ENCODE peak calls at places on chromosome 22, in seven cellular contexts. S, F, U, H, B, G and L are unnamed samples.

GRCh38 chr22:30240541-30241417 is 5.8 kb downstream of the LIF start:
- DNase-seq in S (no peak), F (no peak), U (no peak), H (no peak), B (no peak), G (peak; percentile 25), L (no peak)

GRCh38 chr22:39574779-39575551 is 4.4 kb downstream of the CACNA1I start:
- DNase-seq in S (peak; percentile 90), F (peak; percentile 88), U (peak; percentile 82), H (peak; percentile 15), B (no peak), G (peak; percentile 80), L (peak; percentile 92)

GRCh38 chr22:23789638-23790037 is 2.9 kb downstream of the SMARCB1 start:
- DNase-seq in S (no peak), F (no peak), U (no peak), H (no peak), B (no peak), G (no peak), L (no peak)

GRCh38 chr22:27311666-27312566 is 489.6 kb downstream of the MN1 start:
- DNase-seq in S (no peak), F (peak; percentile 16), U (no peak), H (no peak), B (no peak), G (no peak), L (no peak)

GRCh38 chr22:40855104-40855959 is 1.1 kb downstream of the ST13 start:
- DNase-seq in S (no peak), F (no peak), U (peak; percentile 29), H (no peak), B (peak; percentile 25), G (peak; percentile 35), L (peak; percentile 45)

GRCh38 chr22:20298803-20299735 is 20.8 kb downstream of the DGCR6L start:
- DNase-seq in S (no peak), F (peak; percentile 35), U (peak; percentile 51), H (no peak), B (peak; percentile 96), G (peak; percentile 77), L (peak; percentile 87)

GRCh38 chr22:32589007-32589406 is 114.4 kb downstream of the FBXO7 start:
- DNase-seq in S (no peak), F (no peak), U (peak; percentile 56), H (no peak), B (no peak), G (no peak), L (no peak)

GRCh38 chr22:49427341-49427740 is 400.3 kb downstream of the BRD1 start:
- DNase-seq in S (no peak), F (no peak), U (no peak), H (no peak), B (no peak), G (no peak), L (no peak)

GRCh38 chr22:24124247-24124646 is 57.0 kb upstream of the SUSD2 start:
- DNase-seq in S (no peak), F (no peak), U (no peak), H (no peak), B (no peak), G (no peak), L (no peak)

GRCh38 chr22:49964493-49965290 is 4.1 kb downstream of the PIM3 start:
- DNase-seq in S (no peak), F (no peak), U (no peak), H (no peak), B (peak; percentile 24), G (no peak), L (no peak)

GRCh38 chr22:31960767-31961166 is 16.4 kb downstream of the YWHAH start:
- DNase-seq in S (no peak), F (no peak), U (no peak), H (no peak), B (no peak), G (no peak), L (no peak)

GRCh38 chr22:24996420-24996952 is 44.0 kb downstream of the KIAA1671 start:
- DNase-seq in S (no peak), F (no peak), U (peak; percentile 61), H (no peak), B (peak; percentile 92), G (no peak), L (peak; percentile 42)

GRCh38 chr22:49740242-49740641 is 87.4 kb downstream of the BRD1 start:
- DNase-seq in S (no peak), F (no peak), U (no peak), H (no peak), B (no peak), G (no peak), L (no peak)

GRCh38 chr22:24481641-24482040 is 13.5 kb upstream of the UPB1 start:
- DNase-seq in S (no peak), F (no peak), U (no peak), H (no peak), B (no peak), G (no peak), L (no peak)

GRCh38 chr22:38871360-38872171 is 450 bp downstream of the CBX6 start:
- DNase-seq in S (no peak), F (no peak), U (no peak), H (no peak), B (no peak), G (peak; percentile 25), L (no peak)

GRCh38 chr22:26748845-26749244 is 91.5 kb downstream of the MIAT start:
- DNase-seq in S (no peak), F (no peak), U (no peak), H (no peak), B (no peak), G (no peak), L (no peak)

GRCh38 chr22:45009881-45010531 is at the start of gene PHF21B:
- DNase-seq in S (no peak), F (no peak), U (peak; percentile 40), H (no peak), B (peak; percentile 90), G (peak; percentile 9), L (peak; percentile 24)

GRCh38 chr22:19213001-19213400 is 34.5 kb upstream of the SLC25A1 start:
- DNase-seq in S (no peak), F (no peak), U (no peak), H (no peak), B (no peak), G (no peak), L (no peak)

DNA sequence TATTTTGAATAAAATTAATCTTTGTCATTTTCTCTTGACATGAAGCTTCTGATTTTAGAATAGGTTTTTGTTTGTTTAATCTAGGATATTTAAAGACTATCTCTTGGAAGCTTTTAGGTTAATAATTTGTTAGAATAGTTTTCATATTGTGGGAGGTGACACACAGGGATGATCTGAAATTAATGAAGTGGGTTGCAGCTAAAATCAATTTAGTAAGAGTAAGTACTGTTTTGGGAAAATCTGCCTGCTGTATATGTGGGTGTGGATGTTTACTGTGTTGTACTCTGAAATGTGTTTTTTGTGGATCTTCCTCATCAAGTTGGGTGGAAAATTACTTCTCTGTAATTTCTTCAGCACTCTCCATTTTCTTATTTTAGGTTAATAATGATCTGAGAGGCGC is 67.3 kb downstream of the BID start:
- DNase-seq in S (no peak), F (no peak), U (no peak), H (no peak), B (no peak), G (no peak), L (no peak)
- H3K4me3 ChIP-seq in S (peak overlapping the region; percentile 16), F (peak overlapping the region; percentile 53), U (peak overlapping the region; percentile 36), H (peak overlapping the region; percentile 34), B (no peak overlapping the region), G (peak overlapping the region; percentile 25), L (no peak overlapping the region)

GRCh38 chr22:47154621-47155081 is 392.2 kb downstream of the TBC1D22A start:
- DNase-seq in S (no peak), F (no peak), U (peak; percentile 73), H (no peak), B (no peak), G (peak; percentile 67), L (peak; percentile 17)
- H3K4me3 ChIP-seq in S (no peak overlapping the region), F (no peak overlapping the region), U (peak overlapping the region; percentile 22), H (no peak overlapping the region), B (no peak overlapping the region), G (no peak overlapping the region), L (no peak overlapping the region)

DNA sequence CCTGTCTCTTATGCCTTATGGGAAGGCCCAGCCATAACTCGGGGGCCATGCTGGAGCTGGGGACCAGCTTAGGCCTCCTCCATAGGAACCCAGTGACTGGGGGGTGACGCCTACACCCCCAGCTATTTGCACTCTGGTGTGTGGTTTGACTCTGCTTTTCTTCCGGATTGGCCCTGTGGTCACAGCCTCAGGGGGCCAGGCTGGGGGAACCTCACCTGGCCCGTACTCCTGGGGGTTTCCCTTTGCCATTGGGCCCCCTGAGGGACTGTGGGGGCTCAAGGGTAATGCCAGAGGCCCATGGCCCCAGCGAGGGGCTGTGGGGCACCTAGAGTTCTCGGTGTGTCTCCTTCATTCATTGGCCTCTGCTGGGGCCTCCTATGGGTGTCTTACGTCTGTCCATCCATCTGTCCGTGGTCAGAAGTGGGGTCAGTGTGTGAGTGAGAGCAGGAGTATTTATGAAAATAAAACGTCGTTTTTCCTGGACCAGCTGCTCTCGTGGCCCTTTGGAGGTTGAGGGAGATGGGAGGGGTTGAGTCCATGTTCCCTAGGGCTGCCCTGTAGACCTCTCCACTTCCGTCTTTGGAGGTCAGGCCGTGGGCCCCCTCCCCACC is 6.3 kb upstream of the SH3BP1 start:
- DNase-seq in S (no peak), F (no peak), U (no peak), H (no peak), B (no peak), G (no peak), L (no peak)
- H3K4me3 ChIP-seq in S (no peak overlapping the region), F (no peak overlapping the region), U (no peak overlapping the region), H (no peak overlapping the region), B (no peak overlapping the region), G (no peak overlapping the region), L (no peak overlapping the region)

GRCh38 chr22:22208657-22209056 is 35.9 kb upstream of the VPREB1 start:
- DNase-seq in S (no peak), F (no peak), U (no peak), H (no peak), B (no peak), G (no peak), L (no peak)

GRCh38 chr22:22210889-22211833 is 33.4 kb upstream of the VPREB1 start:
- DNase-seq in S (no peak), F (no peak), U (no peak), H (no peak), B (no peak), G (no peak), L (no peak)

GRCh38 chr22:22210375-22210774 is 34.2 kb upstream of the VPREB1 start:
- DNase-seq in S (peak; percentile 78), F (peak; percentile 56), U (peak; percentile 15), H (peak; percentile 3), B (no peak), G (peak; percentile 88), L (peak; percentile 93)

GRCh38 chr22:22203048-22203971 is 41.3 kb upstream of the VPREB1 start:
- DNase-seq in S (no peak), F (no peak), U (no peak), H (no peak), B (no peak), G (no peak), L (no peak)

DNA sequence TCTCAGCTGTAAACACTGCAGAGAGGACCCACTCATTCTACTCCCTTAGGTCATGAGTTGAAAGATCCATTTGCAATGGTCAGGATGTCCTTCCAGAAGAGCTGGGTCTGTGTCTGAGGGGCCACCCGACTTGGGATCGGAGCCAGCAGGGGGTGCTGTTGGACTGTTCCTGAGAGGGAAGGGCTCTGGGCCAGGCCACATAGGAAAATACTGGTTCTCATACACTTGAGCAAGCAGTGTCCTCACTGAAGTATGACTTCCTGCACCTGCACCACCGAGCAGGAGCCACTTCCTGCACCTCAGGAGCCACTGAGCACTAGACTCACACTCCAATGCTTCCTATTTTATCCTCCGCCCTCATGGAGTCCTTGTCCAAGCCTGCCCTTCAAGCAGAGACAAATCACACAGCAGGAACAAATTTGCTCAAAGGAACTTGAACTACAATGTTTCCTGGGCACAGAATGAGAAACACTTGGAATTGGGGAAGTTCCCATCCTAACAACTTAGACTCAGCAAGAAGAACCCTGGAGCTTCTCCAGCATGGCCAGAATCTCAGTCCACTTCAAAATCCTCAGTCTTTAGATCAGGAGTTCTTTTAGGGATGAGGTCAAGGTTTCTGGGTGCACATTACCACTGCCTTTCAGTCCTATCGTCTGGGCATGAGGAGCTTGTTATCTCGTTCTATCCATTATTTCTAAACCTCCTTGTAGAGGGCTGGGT is 36.6 kb upstream of the VPREB1 start:
- DNase-seq in S (peak; percentile 38), F (peak; percentile 61), U (peak; percentile 68), H (no peak), B (peak; percentile 84), G (peak; percentile 66), L (peak; percentile 87)
- H3K4me3 ChIP-seq in S (no peak overlapping the region), F (no peak overlapping the region), U (no peak overlapping the region), H (no peak overlapping the region), B (no peak overlapping the region), G (no peak overlapping the region), L (no peak overlapping the region)